ENCODE peak calls at places on chromosomes 2 and 18, in seven cellular contexts. H is A549, G is testis, M is stomach, X is upper lobe of right lung, B is right lobe of liver, W is kidney. F is an unnamed sample.

GRCh38 chr2:181656450-181657261 is at the start of gene CERKL:
- DNase-seq in G (peak; percentile 54), M (peak; percentile 68), H (peak; percentile 64), B (peak; percentile 62), W (peak; percentile 93), X (peak; percentile 85), F (peak; percentile 82)

GRCh38 chr2:106257830-106258229 is 63.7 kb upstream of the UXS1 start:
- DNase-seq in H (no peak), B (no peak), G (no peak), W (no peak), X (no peak), M (no peak), F (peak; percentile 17)

GRCh38 chr2:118905206-118905605 is 36.8 kb upstream of the MARCO start:
- DNase-seq in G (no peak), B (no peak), W (no peak), X (no peak), M (no peak), H (no peak), F (no peak)

GRCh38 chr2:88190808-88191721 is 20.9 kb downstream of the THNSL2 start:
- DNase-seq in B (no peak), G (peak; percentile 55), M (no peak), W (no peak), X (no peak), H (peak; percentile 40), F (peak; percentile 28)

GRCh38 chr2:3127279-3127690 is 250.3 kb downstream of the EIPR1 start:
- DNase-seq in M (no peak), H (no peak), B (peak; percentile 10), X (no peak), W (no peak), G (no peak), F (no peak)

GRCh38 chr2:26243643-26244478 is 571 bp downstream of the HADHA start:
- DNase-seq in B (no peak), G (peak; percentile 26), X (no peak), M (peak; percentile 35), H (peak; percentile 19), W (no peak), F (no peak)

GRCh38 chr2:190636362-190636761 is 12.5 kb upstream of the NAB1 start:
- DNase-seq in B (no peak), W (no peak), X (no peak), M (no peak), H (peak; percentile 24), G (no peak), F (no peak)

GRCh38 chr18:8283901-8284585 is 325.2 kb upstream of the RAB12 start:
- DNase-seq in X (no peak), M (no peak), H (no peak), B (no peak), W (no peak), G (no peak), F (no peak)

GRCh38 chr2:127413200-127413599 is 5.0 kb upstream of the PROC start:
- DNase-seq in H (no peak), B (no peak), X (no peak), G (no peak), W (no peak), M (no peak), F (no peak)

GRCh38 chr2:52253605-52254004 is 1221.7 kb upstream of the NRXN1 start:
- DNase-seq in W (no peak), X (no peak), B (no peak), M (no peak), H (no peak), G (no peak), F (no peak)

DNA sequence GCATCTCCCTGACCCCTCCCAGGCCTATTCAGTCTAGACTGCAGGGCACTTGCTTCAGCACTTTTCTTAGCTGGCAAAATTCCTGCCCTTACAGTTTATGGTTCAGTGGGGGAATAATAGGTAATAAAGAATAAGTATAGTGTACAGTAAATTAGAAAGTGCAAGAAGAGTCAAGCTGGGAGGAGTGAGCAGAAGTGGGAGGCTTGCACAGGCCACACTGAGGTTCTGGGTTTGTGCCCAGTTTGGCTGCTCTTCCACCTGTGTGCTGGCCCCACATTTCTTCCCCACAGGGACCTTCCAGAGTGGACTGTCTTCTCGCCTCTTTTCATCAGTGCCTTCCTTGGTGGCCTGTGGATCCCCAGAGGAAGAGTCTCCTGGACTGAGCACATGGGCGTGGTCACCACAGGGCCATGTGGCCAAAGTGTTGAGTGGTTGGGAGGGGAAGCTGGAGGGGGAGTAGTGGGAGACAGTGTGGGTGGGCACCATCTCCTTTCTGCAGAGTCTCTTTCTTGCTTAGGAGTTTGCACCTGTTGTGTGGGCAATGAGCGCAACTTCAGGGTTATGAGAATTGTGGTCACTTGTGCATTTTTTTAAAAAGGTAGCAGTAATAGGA is 128.6 kb upstream of the ZSWIM2 start:
- DNase-seq in X (no peak), M (no peak), G (no peak), B (no peak), H (no peak), W (no peak), F (no peak)
- H3K4me1 ChIP-seq in X (no peaks in the 10 kb centered on the region), M (no peaks in the 10 kb centered on the region), G (no peaks in the 10 kb centered on the region), B (no peaks in the 10 kb centered on the region), H (no peaks in the 10 kb centered on the region), W (no peaks in the 10 kb centered on the region), F (no peaks in the 10 kb centered on the region)

DNA sequence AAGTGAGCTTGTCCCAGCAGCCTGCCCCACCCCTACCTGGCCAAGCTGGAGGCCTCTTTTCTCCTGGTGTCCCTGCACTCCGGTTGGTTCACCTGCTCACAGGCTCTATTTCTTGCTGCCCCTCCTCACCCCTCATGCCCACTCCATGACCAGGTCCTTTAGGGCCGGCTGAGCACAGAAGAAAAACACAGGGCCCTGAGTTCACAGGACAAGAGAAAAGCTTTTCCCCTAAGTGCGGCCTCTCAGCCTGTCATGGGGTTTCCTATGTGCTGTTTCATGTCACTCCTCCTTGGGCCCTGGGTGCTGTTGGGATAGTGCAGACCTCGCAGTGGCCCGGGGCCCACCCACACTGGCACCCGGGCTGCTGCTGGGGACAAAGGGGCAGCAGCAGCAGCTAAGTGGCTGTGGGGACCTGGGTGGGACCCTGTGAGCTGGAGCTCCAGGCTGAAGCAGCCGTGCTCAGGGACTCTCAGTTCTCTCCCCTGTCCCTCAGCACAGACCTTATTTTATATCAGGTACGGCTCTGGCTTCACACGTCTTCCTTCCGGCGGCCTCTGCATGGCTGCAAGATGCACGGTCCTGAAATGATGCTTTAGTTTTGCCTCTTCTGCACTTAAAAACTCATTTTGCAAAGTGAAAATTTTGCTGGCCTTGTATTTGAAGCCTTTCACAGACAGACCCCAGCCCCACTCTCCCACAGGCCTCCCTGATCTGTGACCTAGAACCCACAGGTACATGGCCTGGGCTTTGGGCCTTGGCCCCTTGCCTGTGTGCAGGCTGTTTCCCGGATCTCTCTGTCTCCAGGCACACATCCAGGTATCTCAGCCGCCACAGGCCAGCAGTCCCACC is 71.8 kb downstream of the SH3RF3 start:
- DNase-seq in M (no peak), X (no peak), H (no peak), B (no peak), W (no peak), G (no peak), F (no peak)
- H3K4me1 ChIP-seq in M (peaks cover 5% of the 10 kb centered on the region), X (peaks cover 2% of the 10 kb centered on the region), H (no peaks in the 10 kb centered on the region), B (no peaks in the 10 kb centered on the region), W (peaks cover 11% of the 10 kb centered on the region), G (peaks cover 10% of the 10 kb centered on the region), F (no peaks in the 10 kb centered on the region)

GRCh38 chr2:234848578-234848977 is 103.2 kb upstream of the SH3BP4 start:
- DNase-seq in X (no peak), B (no peak), G (no peak), H (no peak), M (no peak), W (no peak), F (no peak)

GRCh38 chr2:234847364-234847635 is 104.5 kb upstream of the SH3BP4 start:
- DNase-seq in M (no peak), B (no peak), H (no peak), G (no peak), W (no peak), X (no peak), F (no peak)

GRCh38 chr2:234845602-234846588 is 105.9 kb upstream of the SH3BP4 start:
- DNase-seq in W (no peak), X (no peak), G (no peak), M (peak; percentile 45), H (no peak), B (no peak), F (no peak)

GRCh38 chr2:234846589-234847363 is 105.0 kb upstream of the SH3BP4 start:
- DNase-seq in W (no peak), H (no peak), B (peak; percentile 78), X (no peak), M (no peak), G (no peak), F (no peak)

GRCh38 chr2:234847639-234848038 is 104.2 kb upstream of the SH3BP4 start:
- DNase-seq in W (no peak), G (no peak), X (no peak), M (no peak), B (no peak), H (no peak), F (no peak)
- H3K4me1 ChIP-seq in W (no peaks in the 10 kb centered on the region), G (no peaks in the 10 kb centered on the region), X (no peaks in the 10 kb centered on the region), M (no peaks in the 10 kb centered on the region), B (peaks cover 41% of the 10 kb centered on the region), H (peaks cover 20% of the 10 kb centered on the region), F (peaks cover 16% of the 10 kb centered on the region)

DNA sequence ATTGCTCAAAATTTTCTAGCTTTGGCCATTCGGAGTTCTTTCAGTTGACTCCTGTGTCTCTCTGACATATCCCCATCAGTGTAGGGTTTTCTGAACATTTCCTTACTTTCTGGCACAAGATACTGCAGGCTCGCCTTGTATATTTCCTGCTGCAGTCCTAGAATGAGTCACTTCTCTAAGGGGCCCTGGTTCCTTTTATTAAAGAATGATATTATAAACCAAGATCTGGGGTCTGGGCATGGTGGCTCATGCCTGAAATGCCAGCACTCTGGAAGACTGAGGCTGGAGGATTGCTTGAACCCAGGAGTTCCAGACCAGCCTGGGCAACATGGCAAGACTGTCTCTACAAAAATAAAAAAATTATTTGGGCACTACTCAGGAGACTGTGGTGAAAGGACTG is 3.0 kb upstream of the RPL37A start:
- DNase-seq in M (no peak), X (no peak), B (no peak), H (no peak), W (no peak), G (no peak), F (no peak)
- H3K4me1 ChIP-seq in M (peaks cover 21% of the 10 kb centered on the region), X (peaks cover 19% of the 10 kb centered on the region), B (peaks cover 16% of the 10 kb centered on the region), H (peaks cover 18% of the 10 kb centered on the region), W (peaks cover 12% of the 10 kb centered on the region), G (peaks cover 17% of the 10 kb centered on the region), F (peaks cover 11% of the 10 kb centered on the region)

F was measured in pancreas.